ENCODE peak calls at places on chromosomes 4 and X, in four cellular contexts. R is ovary, A is B cell, S is neural crest cell. U is an unnamed sample.

GRCh38 chrX:79466636-79467035 is 99.5 kb upstream of the ITM2A start:
- DNase-seq in A (no peak), R (no peak), S (no peak), U (no peak)

GRCh38 chr4:40552536-40552935 is 77.1 kb downstream of the RBM47 start:
- DNase-seq in A (no peak), S (no peak), R (no peak), U (no peak)

GRCh38 chr4:4320528-4320927 is 30.5 kb downstream of the ZBTB49 start:
- DNase-seq in A (no peak), S (no peak), R (no peak), U (no peak)

GRCh38 chr4:45992728-45993127 is 131.1 kb downstream of the GABRG1 start:
- DNase-seq in S (no peak), A (no peak), R (no peak), U (no peak)

GRCh38 chr4:151850751-151851150 is 89.9 kb upstream of the GATB start:
- DNase-seq in R (no peak), S (no peak), A (no peak), U (no peak)

GRCh38 chr4:38461342-38461741 is 202.7 kb upstream of the KLF3 start:
- DNase-seq in A (no peak), S (no peak), R (no peak), U (no peak)

GRCh38 chr4:144709793-144710525 is 64.0 kb downstream of the HHIP start:
- DNase-seq in S (no peak), A (no peak), R (no peak), U (no peak)

GRCh38 chr4:39085891-39086290 is 23.9 kb downstream of the KLHL5 start:
- DNase-seq in R (no peak), S (no peak), A (no peak), U (no peak)

GRCh38 chr4:14928035-14928434 is 74.2 kb upstream of the CPEB2 start:
- DNase-seq in S (no peak), A (no peak), R (no peak), U (no peak)

GRCh38 chr4:156169011-156169410 is 215.3 kb upstream of the CTSO start:
- DNase-seq in A (no peak), R (no peak), S (peak), U (no peak)

GRCh38 chrX:103488332-103488731 is 31.0 kb downstream of the RAB40A start:
- DNase-seq in R (no peak), A (no peak), S (no peak), U (no peak)

GRCh38 chr4:38177792-38178665 is 217.8 kb downstream of the PTTG2 start:
- DNase-seq in A (peak), S (no peak), R (peak), U (peak)

GRCh38 chr4:121397941-121398601 is 17.3 kb upstream of the QRFPR start:
- DNase-seq in S (no peak), A (no peak), R (no peak), U (no peak)

GRCh38 chr4:144650311-144650820 is 4.4 kb downstream of the HHIP start:
- DNase-seq in A (no peak), R (no peak), S (no peak), U (no peak)

GRCh38 chrX:134634691-134635090 is 23.6 kb downstream of the PLAC1 start:
- DNase-seq in R (no peak), S (no peak), A (no peak), U (no peak)

GRCh38 chr4:5804656-5805055 is 88.2 kb downstream of the CRMP1 start:
- DNase-seq in R (no peak), A (no peak), S (no peak), U (no peak)
- TF ChIP-seq CTCF in R (no peak), A (no peak), S (no peak), U (no peak)

DNA sequence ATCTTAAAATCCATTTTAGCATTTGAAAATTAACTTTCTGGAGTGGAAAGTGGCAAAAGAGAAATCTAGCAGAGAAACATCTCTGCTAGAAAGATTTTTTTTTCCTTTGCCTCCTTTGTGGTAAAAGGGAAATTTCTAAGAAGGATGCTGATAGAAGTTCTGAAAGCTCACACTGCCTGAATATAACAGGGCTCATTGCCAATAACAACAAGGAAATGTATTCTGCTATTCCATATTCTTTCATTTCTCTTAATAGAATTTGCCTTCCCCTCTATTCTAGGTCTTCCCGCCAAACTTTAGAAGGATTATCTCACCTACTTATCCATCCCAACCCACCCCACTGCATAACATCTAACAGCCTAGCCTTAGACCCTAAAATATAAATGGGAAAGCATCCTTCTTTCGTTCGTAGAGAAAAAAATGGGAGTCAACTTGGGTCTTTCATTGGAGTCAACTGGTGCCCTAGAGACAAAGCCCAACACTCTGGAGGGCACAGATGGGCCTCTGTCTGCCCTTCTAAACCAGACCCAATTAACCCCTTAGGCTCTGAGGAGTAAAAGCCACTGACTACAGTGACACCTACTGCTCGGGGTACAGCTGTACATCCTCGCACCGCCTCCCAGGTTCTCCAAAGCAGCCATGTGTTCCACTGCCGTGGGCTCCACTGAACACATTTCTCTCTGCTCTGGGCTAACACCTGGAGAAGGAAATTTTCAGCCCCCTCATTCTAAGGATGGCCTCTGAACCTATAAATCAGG is 103.9 kb downstream of the MAML3 start:
- DNase-seq in S (peak), A (no peak), R (no peak), U (no peak)
- TF ChIP-seq CTCF in S (peak), A (no peak), R (no peak), U (peak)

DNA sequence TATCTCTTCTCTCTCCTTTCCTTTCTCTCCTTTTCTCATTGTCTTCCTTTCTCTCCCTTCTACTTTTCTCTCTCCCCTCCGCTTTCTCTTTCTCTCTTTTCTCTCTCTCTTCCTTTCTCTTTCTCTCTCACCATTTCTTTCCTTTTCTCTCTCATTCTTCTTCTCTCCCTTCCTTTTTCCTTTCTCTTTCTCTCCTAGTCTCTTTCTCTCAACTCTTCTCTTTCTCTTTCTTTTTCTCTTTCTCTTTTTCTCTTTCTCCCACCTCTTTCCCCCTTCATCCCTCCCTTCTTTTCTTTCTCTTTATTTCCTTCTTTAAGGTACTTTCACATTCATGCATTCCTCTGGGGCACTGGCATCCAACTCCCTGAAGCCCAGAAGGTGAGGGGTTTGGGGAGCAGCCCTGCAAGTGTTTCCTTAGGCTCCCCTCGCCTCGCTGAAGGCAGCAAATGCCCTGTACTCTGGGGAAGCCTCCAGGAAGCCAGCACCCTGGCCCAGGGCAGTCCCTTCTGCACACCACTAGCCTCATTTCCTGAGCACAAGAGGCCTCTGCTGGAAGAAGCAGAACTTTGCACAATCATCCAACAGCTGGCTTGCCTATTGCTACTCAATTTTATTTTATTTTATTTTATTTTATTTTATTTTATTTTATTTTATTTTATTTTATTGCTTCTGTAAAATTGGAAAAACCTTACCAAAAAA is 124.2 kb downstream of the NFKB1 start:
- DNase-seq in R (peak), S (no peak), A (peak), U (no peak)
- TF ChIP-seq CTCF in R (no peak), S (no peak), A (peak), U (peak)

DNA sequence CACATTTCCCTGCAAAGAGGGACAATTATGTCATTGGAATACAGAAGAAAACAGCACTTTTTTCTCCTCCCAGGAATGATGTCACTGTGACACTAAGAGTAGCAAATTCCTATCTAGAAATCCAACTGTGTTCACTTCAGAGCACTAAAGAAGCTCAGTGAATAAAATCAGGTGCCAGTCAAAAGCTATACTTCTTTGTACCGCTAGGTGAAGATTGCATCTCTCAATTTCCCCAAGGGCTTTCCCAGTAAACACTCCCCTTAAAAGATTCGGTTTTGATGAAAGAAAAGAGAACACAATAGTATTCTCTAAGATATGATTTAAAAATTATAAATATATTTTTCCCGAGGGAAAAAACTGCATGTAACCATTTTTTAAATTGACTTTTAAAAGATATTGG is 104.7 kb upstream of the MID1 start:
- DNase-seq in A (no peak), S (no peak), R (no peak), U (no peak)
- TF ChIP-seq CTCF in A (peak), S (peak), R (no peak), U (peak)

GRCh38 chrX:74537011-74537390 is 77.4 kb downstream of the RLIM start:
- DNase-seq in R (peak), S (no peak), A (no peak), U (peak)

GRCh38 chrX:74535211-74535621 is 79.2 kb downstream of the RLIM start:
- DNase-seq in A (no peak), S (no peak), R (no peak), U (no peak)

GRCh38 chrX:74534569-74535038 is 79.8 kb downstream of the RLIM start:
- DNase-seq in R (no peak), S (no peak), A (no peak), U (no peak)

GRCh38 chrX:74535633-74536141 is 78.7 kb downstream of the RLIM start:
- DNase-seq in A (peak), R (peak), S (peak), U (peak)

GRCh38 chrX:74536142-74537010 is 78.0 kb downstream of the RLIM start:
- DNase-seq in S (peak), A (peak), R (peak), U (peak)
- TF ChIP-seq CTCF in S (peak), A (peak), R (no peak), U (peak)

GRCh38 chr4:124188601-124189000 is 523.9 kb downstream of the ANKRD50 start:
- DNase-seq in S (no peak), A (no peak), R (no peak), U (no peak)
- TF ChIP-seq CTCF in S (no peak), A (no peak), R (no peak), U (no peak)

GRCh38 chr4:186651624-186652023 is 72.0 kb downstream of the FAT1 start:
- DNase-seq in R (no peak), A (no peak), S (no peak), U (peak)
- TF ChIP-seq CTCF in R (no peak), A (no peak), S (no peak), U (no peak)

GRCh38 chrX:20001615-20002014 is 10.8 kb upstream of the BCLAF3 start:
- DNase-seq in A (no peak), S (no peak), R (no peak), U (no peak)
- TF ChIP-seq CTCF in A (no peak), S (no peak), R (no peak), U (no peak)

DNA sequence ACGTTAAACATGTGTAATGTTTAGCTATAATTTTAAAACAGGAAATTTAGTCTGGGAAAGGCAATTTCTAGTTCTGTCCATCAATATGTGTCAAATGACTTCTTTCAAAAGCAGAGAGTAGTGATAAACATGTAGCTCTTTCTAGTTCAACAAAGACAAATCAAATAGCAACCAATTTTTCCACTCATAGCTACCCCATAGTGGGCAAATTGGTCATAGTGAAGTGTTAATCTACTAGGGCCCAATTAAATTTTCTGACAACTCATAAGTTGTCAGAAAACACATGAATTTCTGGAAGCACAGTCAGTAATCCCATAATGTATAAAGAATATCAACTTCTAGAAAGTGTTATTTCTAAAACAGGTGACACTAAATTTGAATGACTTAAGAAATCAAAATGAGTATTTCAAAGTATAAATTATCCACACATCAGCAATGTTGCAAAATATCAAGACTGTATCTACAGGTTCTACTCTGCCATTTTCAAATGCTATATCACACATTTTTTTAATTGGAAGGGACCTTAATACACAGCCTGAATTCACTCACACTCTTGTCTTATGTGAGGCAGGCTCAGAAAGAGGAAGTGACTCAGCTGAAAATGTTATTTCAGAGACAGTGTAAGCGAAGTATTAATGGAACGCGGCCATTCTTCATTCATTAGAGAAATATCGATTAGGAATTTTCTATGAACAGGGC is 7.7 kb downstream of the OCIAD2 start:
- DNase-seq in A (peak), S (no peak), R (no peak), U (no peak)
- TF ChIP-seq CTCF in A (no peak), S (no peak), R (no peak), U (no peak)

DNA sequence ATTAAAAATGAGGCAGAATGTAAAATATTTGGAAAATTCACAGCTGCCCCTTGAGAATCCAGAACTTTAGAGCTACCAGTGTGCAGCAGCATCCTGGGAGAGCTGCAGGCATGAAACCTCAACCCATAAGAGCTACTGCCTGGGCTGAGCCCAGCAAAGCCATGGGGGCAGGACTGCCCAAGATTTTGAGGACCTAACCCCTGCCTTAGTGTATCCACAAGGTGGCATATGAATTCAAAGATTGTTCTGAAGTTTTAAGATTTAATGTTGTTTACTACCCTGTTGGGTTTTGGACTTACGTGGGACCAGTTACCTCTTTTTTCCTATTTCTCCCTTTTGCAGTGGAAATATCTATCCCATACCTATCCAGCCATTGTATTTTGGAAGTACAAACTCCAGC is 26.4 kb downstream of the CASP6 start:
- DNase-seq in A (no peak), R (no peak), S (no peak), U (no peak)
- TF ChIP-seq CTCF in A (no peak), R (no peak), S (no peak), U (no peak)

U was measured in psoas muscle.